ENCODE peak calls at places on chromosomes 12 and 14, in four cellular contexts. C is IMR-90, R is H1, Q is H9. F is an unnamed sample.

GRCh38 chr12:69633061-69633460 is 22.4 kb upstream of the LRRC10 start:
- DNase-seq in C (no peak), R (no peak), Q (no peak), F (peak)

GRCh38 chr12:12265571-12266388 is 1.1 kb downstream of the LRP6 start:
- DNase-seq in C (peak), R (no peak), Q (no peak), F (peak)

GRCh38 chr14:37230551-37231194 is 32.9 kb downstream of the MIPOL1 start:
- DNase-seq in C (peak), R (no peak), Q (no peak), F (peak)

GRCh38 chr14:44163946-44164345 is 343.1 kb downstream of the FSCB start:
- DNase-seq in C (no peak), R (no peak), Q (no peak), F (no peak)

GRCh38 chr12:9252256-9252655 is 44.1 kb upstream of the PZP start:
- DNase-seq in C (no peak), R (no peak), Q (no peak), F (no peak)

GRCh38 chr14:75132374-75133086 is 5.7 kb upstream of the NEK9 start:
- DNase-seq in C (peak), R (no peak), Q (peak), F (peak)

GRCh38 chr14:68894802-68895201 is 84.3 kb downstream of the ACTN1 start:
- DNase-seq in C (peak), R (no peak), Q (no peak), F (no peak)

GRCh38 chr14:78530078-78530477 is 359.9 kb downstream of the NRXN3 start:
- DNase-seq in C (no peak), R (peak), Q (peak), F (peak)

GRCh38 chr12:20369164-20370000 is 1.0 kb downstream of the PDE3A start:
- DNase-seq in C (peak), R (peak), Q (peak), F (peak)

GRCh38 chr12:56308714-56309113 is 7.1 kb downstream of the CNPY2 start:
- DNase-seq in C (no peak), R (no peak), Q (no peak), F (no peak)

GRCh38 chr12:116673713-116674112 is 64.2 kb downstream of the SPRING1 start:
- DNase-seq in C (no peak), R (no peak), Q (peak), F (peak)

GRCh38 chr14:37658174-37658573 is 62.7 kb downstream of the TTC6 start:
- DNase-seq in C (no peak), R (no peak), Q (no peak), F (no peak)

GRCh38 chr14:66140213-66140918 is 345.8 kb upstream of the CCDC196 start:
- DNase-seq in C (no peak), R (no peak), Q (no peak), F (no peak)

GRCh38 chr14:104549536-104550339 is 29.8 kb upstream of the C14orf180 start:
- DNase-seq in C (no peak), R (no peak), Q (no peak), F (no peak)

GRCh38 chr12:30996255-30996654 is 69.7 kb downstream of the TSPAN11 start:
- DNase-seq in C (peak), R (no peak), Q (no peak), F (peak)

GRCh38 chr14:60736494-60736893 is 1.9 kb downstream of the MNAT1 start:
- DNase-seq in C (peak), R (no peak), Q (no peak), F (peak)

GRCh38 chr12:120534703-120535655 is 823 bp downstream of the RNF10 start:
- DNase-seq in C (peak), R (no peak), Q (peak), F (peak)

GRCh38 chr12:122533841-122534240 is 6.8 kb downstream of the KNTC1 start:
- DNase-seq in C (peak), R (no peak), Q (no peak), F (no peak)

GRCh38 chr12:68203460-68203875 is 22.1 kb downstream of the IL26 start:
- DNase-seq in C (no peak), R (no peak), Q (no peak), F (peak)

GRCh38 chr12:71360013-71360412 is 79.6 kb upstream of the LGR5 start:
- DNase-seq in C (no peak), R (no peak), Q (no peak), F (no peak)

GRCh38 chr14:101727611-101728010 is 33.9 kb upstream of the PPP2R5C start:
- DNase-seq in C (no peak), R (no peak), Q (no peak), F (no peak)

GRCh38 chr14:34583525-34583924 is 44.0 kb upstream of the EAPP start:
- DNase-seq in C (no peak), R (no peak), Q (no peak), F (no peak)

GRCh38 chr12:32493282-32493681 is 93.9 kb downstream of the FGD4 start:
- DNase-seq in C (no peak), R (no peak), Q (no peak), F (peak)

GRCh38 chr12:41709463-41710285 is 435.0 kb downstream of the GXYLT1 start:
- DNase-seq in C (no peak), R (no peak), Q (no peak), F (peak)

GRCh38 chr12:67705394-67706370 is 57.1 kb downstream of the DYRK2 start:
- DNase-seq in C (peak), R (no peak), Q (no peak), F (no peak)

GRCh38 chr12:21615441-21615840 is 10.8 kb upstream of the GYS2 start:
- DNase-seq in C (no peak), R (no peak), Q (no peak), F (no peak)

GRCh38 chr12:69502342-69503081 is 32.3 kb downstream of the FRS2 start:
- DNase-seq in C (no peak), R (no peak), Q (no peak), F (no peak)

DNA sequence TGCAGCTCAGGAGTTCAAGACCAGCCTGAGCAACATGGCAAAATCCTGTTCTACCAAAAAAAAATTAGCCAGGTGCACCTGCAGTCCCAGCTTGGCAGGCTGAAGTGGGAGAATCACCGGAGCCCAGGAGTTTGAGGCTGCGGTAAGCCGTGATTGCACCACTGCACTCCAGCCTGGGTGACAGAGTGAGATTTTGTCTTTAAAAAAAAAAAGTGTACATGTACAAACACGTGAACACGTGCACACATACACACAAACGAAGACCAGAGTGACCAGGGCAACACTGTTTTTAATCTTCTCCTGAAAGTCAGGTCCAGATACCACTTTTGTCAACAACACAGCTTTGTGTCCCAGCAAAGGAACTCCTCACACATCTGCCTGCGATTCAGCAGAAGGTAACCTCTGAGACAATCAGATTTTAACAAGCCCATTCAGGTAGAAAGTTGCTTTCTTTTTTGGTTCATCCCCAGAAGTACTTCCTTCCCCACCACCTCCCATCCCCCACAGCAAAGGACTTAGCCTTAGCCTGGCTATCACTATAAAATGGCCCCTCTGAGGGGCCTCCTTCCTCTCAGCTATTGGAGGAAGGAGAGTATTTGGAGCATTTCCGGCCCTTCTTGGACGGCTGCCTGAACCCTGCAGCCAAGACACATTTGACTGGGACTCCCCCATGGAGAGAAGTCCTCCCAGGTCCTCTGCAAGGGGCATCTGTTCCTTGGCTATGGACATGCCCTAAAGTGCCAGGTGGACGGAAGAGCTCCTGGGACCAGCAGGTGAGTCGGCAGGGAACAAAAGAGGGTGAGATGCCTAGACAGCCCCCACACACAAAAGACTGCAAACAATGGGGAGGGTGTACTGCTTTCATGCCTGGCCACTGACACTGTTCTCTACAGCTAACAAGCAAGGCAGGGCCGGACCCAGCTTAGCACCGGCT is 9.8 kb downstream of the CTDSP2 start:
- DNase-seq in C (peak), R (no peak), Q (peak), F (peak)
- H2AK5ac ChIP-seq in C (peak), R (peak), Q (no peak), F (no peak)

GRCh38 chr14:49545716-49546115 is 40.5 kb downstream of the RPS29 start:
- DNase-seq in C (no peak), R (no peak), Q (no peak), F (peak)

GRCh38 chr14:49546766-49547165 is 39.4 kb downstream of the RPS29 start:
- DNase-seq in C (no peak), R (no peak), Q (no peak), F (peak)

GRCh38 chr14:49545071-49545470 is 41.1 kb downstream of the RPS29 start:
- DNase-seq in C (no peak), R (no peak), Q (no peak), F (peak)

GRCh38 chr14:49541049-49541448 is 45.1 kb downstream of the RPS29 start:
- DNase-seq in C (no peak), R (no peak), Q (no peak), F (no peak)
- H4K5ac ChIP-seq in C (no peak), R (no peak), Q (no peak), F (no peak)

DNA sequence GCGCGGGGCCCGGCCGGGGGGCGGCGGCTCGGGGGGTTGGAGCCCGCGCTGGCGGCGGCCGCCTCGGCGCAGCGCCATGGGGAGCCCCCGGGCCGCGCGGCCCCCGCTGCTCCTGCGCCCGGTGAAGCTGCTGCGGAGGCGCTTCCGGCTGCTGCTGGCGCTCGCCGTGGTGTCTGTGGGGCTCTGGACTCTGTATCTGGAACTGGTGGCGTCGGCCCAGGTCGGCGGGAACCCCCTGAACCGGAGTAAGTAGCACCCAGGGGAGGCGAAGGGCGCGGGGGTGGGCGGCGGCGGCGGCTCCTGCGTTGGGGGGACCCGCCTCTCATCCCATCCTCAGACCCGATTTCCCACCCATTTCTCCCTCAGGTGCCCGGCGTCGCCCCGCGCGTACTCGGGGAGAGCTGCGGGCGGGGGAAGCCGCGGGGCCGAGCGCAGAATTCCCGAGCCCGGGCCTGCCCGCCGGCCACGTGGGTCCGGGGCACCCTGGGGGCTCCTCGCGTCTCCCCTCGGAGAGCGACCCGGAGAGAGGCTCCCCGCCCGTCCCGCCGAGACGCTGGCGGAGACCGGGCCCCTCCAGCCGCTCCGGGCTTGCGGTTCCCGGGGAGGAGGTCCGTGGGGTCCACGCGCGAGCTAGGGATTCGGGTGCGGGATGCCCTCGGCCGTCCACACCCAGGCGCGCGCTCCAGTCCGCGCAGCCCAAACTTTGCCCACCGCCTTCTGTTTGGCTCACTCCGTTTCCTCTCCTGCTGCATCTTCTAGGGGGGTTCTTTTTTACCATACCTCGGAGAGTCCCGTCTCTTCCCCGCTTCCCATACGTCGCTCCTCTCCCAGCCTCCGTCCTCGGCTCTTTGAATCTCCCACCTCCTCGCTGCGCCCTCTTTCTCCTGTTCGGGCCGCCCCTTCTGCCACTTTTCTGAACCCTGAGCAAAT is 827 bp downstream of the B4GALNT3 start:
- DNase-seq in C (no peak), R (no peak), Q (no peak), F (no peak)
- H2AK5ac ChIP-seq in C (no peak), R (no peak), Q (no peak), F (no peak)

GRCh38 chr12:106248177-106248848 is 493 bp upstream of the CKAP4 start:
- DNase-seq in C (peak), R (no peak), Q (peak), F (peak)
- H4K5ac ChIP-seq in C (peak), R (peak), Q (no peak), F (no peak)

GRCh38 chr14:21436567-21437062 is 19.3 kb downstream of the CHD8 start:
- DNase-seq in C (no peak), R (no peak), Q (no peak), F (no peak)

GRCh38 chr14:21440857-21441256 is 15.1 kb downstream of the CHD8 start:
- DNase-seq in C (no peak), R (no peak), Q (no peak), F (peak)

GRCh38 chr14:21437063-21437901 is 18.6 kb downstream of the CHD8 start:
- DNase-seq in C (peak), R (peak), Q (peak), F (peak)
- H2AK5ac ChIP-seq in C (peak), R (no peak), Q (no peak), F (no peak)

F was measured in mesendoderm.